ENCODE peak calls at places on chromosomes 2 and 18, in nine cellular contexts. V is thyroid gland; M is BJ; E is uterus; Z is left lung; R is CD8-positive, alpha-beta T cell; T is IMR-90; W is RWPE2; B is A673. J is an unnamed sample. For H3K27me3, the result is how much of the 10 kb centered on the place peaks cover.

GRCh38 chr2:235639885-235640284 is 146.0 kb downstream of the AGAP1 start:
- DNase-seq in V (no peak), M (no peak), E (no peak), Z (no peak), R (no peak), T (no peak), W (no peak), B (no peak), J (no peak)

GRCh38 chr2:207869784-207870778 is 100.4 kb upstream of the FZD5 start:
- DNase-seq in V (no peak), M (peak), E (no peak), Z (no peak), R (no peak), T (peak), W (no peak), B (no peak), J (no peak)

GRCh38 chr2:170123593-170123992 is 54.4 kb upstream of the MYO3B start:
- DNase-seq in V (no peak), M (no peak), E (no peak), Z (no peak), R (no peak), T (peak), W (no peak), B (no peak), J (no peak)

GRCh38 chr2:207399301-207399700 is 130.5 kb upstream of the CREB1 start:
- DNase-seq in V (no peak), M (no peak), E (no peak), Z (no peak), R (no peak), T (no peak), W (no peak), B (no peak), J (no peak)

GRCh38 chr2:190596998-190597397 is 51.9 kb upstream of the NAB1 start:
- DNase-seq in V (no peak), M (no peak), E (no peak), Z (no peak), R (no peak), T (no peak), W (no peak), B (no peak), J (no peak)

GRCh38 chr2:213253162-213253561 is 31.1 kb upstream of the SPAG16 start:
- DNase-seq in V (no peak), M (no peak), E (no peak), Z (no peak), R (no peak), T (no peak), W (no peak), B (no peak), J (no peak)

GRCh38 chr2:215505044-215505786 is 69.3 kb upstream of the FN1 start:
- DNase-seq in V (no peak), M (no peak), E (no peak), Z (no peak), R (no peak), T (peak), W (no peak), B (no peak), J (no peak)

GRCh38 chr18:63438181-63438580 is 15.9 kb upstream of the VPS4B start:
- DNase-seq in V (no peak), M (no peak), E (no peak), Z (no peak), R (no peak), T (no peak), W (no peak), B (no peak), J (no peak)

GRCh38 chr2:104163611-104164157 is 690.2 kb upstream of the POU3F3 start:
- DNase-seq in V (no peak), M (no peak), E (no peak), Z (no peak), R (no peak), T (no peak), W (no peak), B (no peak), J (no peak)

GRCh38 chr18:31195063-31195462 is 32.4 kb upstream of the DSC1 start:
- DNase-seq in V (no peak), M (no peak), E (no peak), Z (no peak), R (no peak), T (no peak), W (no peak), B (no peak), J (no peak)

GRCh38 chr18:58315041-58315440 is 271.0 kb downstream of the NEDD4L start:
- DNase-seq in V (no peak), M (no peak), E (no peak), Z (no peak), R (no peak), T (peak), W (no peak), B (no peak), J (no peak)

GRCh38 chr18:37450434-37451133 is 115.0 kb downstream of the CELF4 start:
- DNase-seq in V (no peak), M (no peak), E (no peak), Z (no peak), R (no peak), T (peak), W (no peak), B (no peak), J (no peak)

GRCh38 chr2:207042155-207042554 is 102.8 kb downstream of the CPO start:
- DNase-seq in V (no peak), M (no peak), E (no peak), Z (no peak), R (no peak), T (peak), W (no peak), B (peak), J (no peak)

GRCh38 chr18:34401775-34402174 is 177.1 kb upstream of the NOL4 start:
- DNase-seq in V (no peak), M (no peak), E (no peak), Z (no peak), R (no peak), T (no peak), W (no peak), B (no peak), J (no peak)

GRCh38 chr2:60227014-60227413 is 326.4 kb downstream of the BCL11A start:
- DNase-seq in V (no peak), M (no peak), E (no peak), Z (no peak), R (no peak), T (no peak), W (no peak), B (no peak), J (no peak)

GRCh38 chr2:171248205-171248662 is 87.5 kb upstream of the TLK1 start:
- DNase-seq in V (no peak), M (no peak), E (no peak), Z (no peak), R (peak), T (no peak), W (no peak), B (no peak), J (peak)

GRCh38 chr18:26865557-26865956 is at the start of gene AQP4:
- DNase-seq in V (peak), M (no peak), E (no peak), Z (peak), R (no peak), T (no peak), W (no peak), B (no peak), J (no peak)

GRCh38 chr2:24920813-24921441 is 890 bp upstream of the ADCY3 start:
- DNase-seq in V (no peak), M (no peak), E (no peak), Z (no peak), R (no peak), T (no peak), W (no peak), B (peak), J (peak)

GRCh38 chr2:88601302-88601701 is 26.0 kb downstream of the EIF2AK3 start:
- DNase-seq in V (no peak), M (no peak), E (no peak), Z (no peak), R (no peak), T (peak), W (no peak), B (no peak), J (no peak)

GRCh38 chr2:99127999-99128398 is 13.5 kb upstream of the C2orf15 start:
- DNase-seq in V (no peak), M (no peak), E (no peak), Z (no peak), R (no peak), T (no peak), W (no peak), B (no peak), J (no peak)

GRCh38 chr18:2104620-2105462 is 466.5 kb downstream of the METTL4 start:
- DNase-seq in V (peak), M (no peak), E (no peak), Z (peak), R (peak), T (peak), W (no peak), B (peak), J (peak)

GRCh38 chr2:112725545-112726457 is 5.0 kb downstream of the NT5DC4 start:
- DNase-seq in V (no peak), M (no peak), E (no peak), Z (no peak), R (no peak), T (no peak), W (no peak), B (no peak), J (peak)

GRCh38 chr2:206232287-206233035 is 42.0 kb upstream of the ZDBF2 start:
- DNase-seq in V (no peak), M (no peak), E (no peak), Z (no peak), R (no peak), T (no peak), W (no peak), B (no peak), J (no peak)

GRCh38 chr2:187453078-187453641 is 5.1 kb upstream of the CALCRL start:
- DNase-seq in V (no peak), M (no peak), E (no peak), Z (no peak), R (no peak), T (peak), W (no peak), B (peak), J (peak)

GRCh38 chr18:8329186-8329771 is 280.0 kb upstream of the RAB12 start:
- DNase-seq in V (no peak), M (peak), E (no peak), Z (no peak), R (no peak), T (peak), W (no peak), B (no peak), J (no peak)

GRCh38 chr2:231545105-231545902 is 15.1 kb upstream of the NMUR1 start:
- DNase-seq in V (no peak), M (no peak), E (no peak), Z (peak), R (peak), T (peak), W (no peak), B (no peak), J (peak)

GRCh38 chr2:145352499-145352898 is 832.6 kb upstream of the ZEB2 start:
- DNase-seq in V (no peak), M (no peak), E (no peak), Z (no peak), R (no peak), T (no peak), W (no peak), B (peak), J (no peak)

GRCh38 chr2:145344076-145344724 is 824.3 kb upstream of the ZEB2 start:
- DNase-seq in V (no peak), M (no peak), E (no peak), Z (no peak), R (no peak), T (peak), W (no peak), B (no peak), J (no peak)

GRCh38 chr2:145350011-145350410 is 830.1 kb upstream of the ZEB2 start:
- DNase-seq in V (no peak), M (peak), E (no peak), Z (no peak), R (no peak), T (peak), W (no peak), B (no peak), J (no peak)
- H3K4me3 ChIP-seq in V (no peak), M (no peak), E (no peak), Z (no peak), R (no peak), T (no peak), W (no peak), B (no peak), J (no peak)

GRCh38 chr2:163884416-163884815 is 148.6 kb upstream of the FIGN start:
- DNase-seq in V (no peak), M (no peak), E (no peak), Z (peak), R (no peak), T (no peak), W (no peak), B (no peak), J (no peak)

GRCh38 chr2:163888591-163888990 is 152.8 kb upstream of the FIGN start:
- DNase-seq in V (no peak), M (no peak), E (no peak), Z (no peak), R (no peak), T (no peak), W (no peak), B (no peak), J (no peak)

DNA sequence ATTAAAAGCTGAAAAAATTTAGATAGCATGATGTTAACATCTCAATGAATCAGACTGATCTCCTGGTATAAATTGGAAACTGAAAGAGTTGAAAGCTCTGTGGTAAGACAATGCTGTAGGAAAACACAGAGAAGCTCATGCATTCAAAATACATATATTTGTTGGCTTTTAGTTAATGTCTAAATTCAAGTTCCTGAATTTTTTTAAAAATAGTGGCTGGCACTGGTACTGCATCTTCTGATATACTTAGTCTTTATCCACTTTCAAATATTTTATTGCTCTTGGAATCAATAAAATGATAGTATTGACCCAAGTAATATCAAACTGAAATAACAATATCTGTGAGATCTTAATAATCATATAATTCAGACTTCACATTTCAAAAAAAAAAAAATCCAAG is 151.4 kb upstream of the FIGN start:
- DNase-seq in V (no peak), M (no peak), E (no peak), Z (no peak), R (no peak), T (no peak), W (no peak), B (no peak), J (no peak)
- TF ChIP-seq CTCF in V (peak), M (no peak), E (no peak), Z (peak), R (no peak), T (peak), W (peak), B (peak), J (no peak)

GRCh38 chr2:26672112-26672817 is 20.3 kb upstream of the KCNK3 start:
- DNase-seq in V (no peak), M (no peak), E (no peak), Z (no peak), R (no peak), T (no peak), W (no peak), B (no peak), J (no peak)
- H3K27me3 ChIP-seq in V (under half), M (under half), E (under half), Z (under half), R (under half), T (half or more), W (under half), B (under half), J (under half)

DNA sequence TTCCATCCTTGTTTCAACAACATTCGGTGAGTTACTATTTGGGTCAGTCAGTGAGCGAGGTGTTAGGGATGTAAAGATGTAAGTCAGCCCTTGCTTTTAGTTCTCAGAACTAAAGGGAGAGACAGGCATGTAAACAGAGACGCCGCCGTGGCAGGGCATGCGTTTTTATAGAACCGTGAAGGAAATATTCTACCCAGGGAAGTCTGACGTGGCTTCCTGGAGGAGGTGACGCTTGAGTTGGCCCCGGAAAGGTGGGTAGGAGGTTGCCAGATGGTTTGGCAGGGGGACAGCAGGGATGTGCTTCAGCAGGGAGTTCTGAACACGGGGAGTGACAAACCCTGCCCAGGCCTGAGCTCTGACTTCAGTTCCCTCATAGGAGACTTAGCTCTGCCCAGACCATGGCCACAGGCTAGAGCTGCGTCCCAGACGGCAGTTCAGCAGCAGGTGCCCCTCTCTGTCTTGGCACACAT is 23.5 kb upstream of the RPL31 start:
- DNase-seq in V (no peak), M (no peak), E (peak), Z (no peak), R (no peak), T (peak), W (no peak), B (peak), J (no peak)
- H3K4me3 ChIP-seq in V (no peak), M (no peak), E (no peak), Z (no peak), R (no peak), T (peak), W (no peak), B (no peak), J (no peak)

GRCh38 chr2:200525882-200526651 is at the start of gene SGO2:
- DNase-seq in V (peak), M (peak), E (peak), Z (peak), R (peak), T (peak), W (peak), B (peak), J (peak)
- TF ChIP-seq CTCF in V (no peak), M (peak), E (peak), Z (no peak), R (no peak), T (no peak), W (no peak), B (no peak), J (no peak)

GRCh38 chr18:3664563-3665178 is 214.7 kb downstream of the TGIF1 start:
- DNase-seq in V (no peak), M (no peak), E (no peak), Z (no peak), R (no peak), T (no peak), W (no peak), B (peak), J (no peak)

GRCh38 chr18:3665780-3666525 is 216.0 kb downstream of the TGIF1 start:
- DNase-seq in V (peak), M (peak), E (peak), Z (peak), R (peak), T (peak), W (peak), B (peak), J (peak)

GRCh38 chr18:3665187-3665586 is 215.2 kb downstream of the TGIF1 start:
- DNase-seq in V (no peak), M (no peak), E (no peak), Z (no peak), R (no peak), T (no peak), W (no peak), B (no peak), J (no peak)

GRCh38 chr18:3667255-3668137 is 217.5 kb downstream of the TGIF1 start:
- DNase-seq in V (no peak), M (no peak), E (no peak), Z (no peak), R (no peak), T (no peak), W (no peak), B (no peak), J (no peak)

GRCh38 chr18:3666526-3667254 is 216.7 kb downstream of the TGIF1 start:
- DNase-seq in V (no peak), M (no peak), E (no peak), Z (no peak), R (no peak), T (no peak), W (no peak), B (no peak), J (no peak)
- H3K27me3 ChIP-seq in V (under half), M (under half), E (under half), Z (under half), R (under half), T (under half), W (under half), B (under half), J (under half)

GRCh38 chr2:131646669-131647297 is 119.1 kb downstream of the CCDC74A start:
- DNase-seq in V (no peak), M (no peak), E (no peak), Z (peak), R (no peak), T (no peak), W (no peak), B (no peak), J (no peak)
- H3K4me3 ChIP-seq in V (no peak), M (peak), E (no peak), Z (no peak), R (no peak), T (peak), W (no peak), B (no peak), J (no peak)

GRCh38 chr2:165846056-165846455 is 52.0 kb upstream of the GALNT3 start:
- DNase-seq in V (no peak), M (no peak), E (no peak), Z (no peak), R (no peak), T (no peak), W (no peak), B (no peak), J (no peak)

GRCh38 chr2:165847001-165847400 is 53.0 kb upstream of the GALNT3 start:
- DNase-seq in V (no peak), M (no peak), E (no peak), Z (no peak), R (no peak), T (no peak), W (no peak), B (peak), J (no peak)

GRCh38 chr2:165839610-165840009 is 45.6 kb upstream of the GALNT3 start:
- DNase-seq in V (no peak), M (no peak), E (no peak), Z (no peak), R (no peak), T (peak), W (no peak), B (no peak), J (no peak)

GRCh38 chr2:165840333-165840958 is 46.4 kb upstream of the GALNT3 start:
- DNase-seq in V (no peak), M (no peak), E (no peak), Z (no peak), R (no peak), T (no peak), W (no peak), B (no peak), J (no peak)

DNA sequence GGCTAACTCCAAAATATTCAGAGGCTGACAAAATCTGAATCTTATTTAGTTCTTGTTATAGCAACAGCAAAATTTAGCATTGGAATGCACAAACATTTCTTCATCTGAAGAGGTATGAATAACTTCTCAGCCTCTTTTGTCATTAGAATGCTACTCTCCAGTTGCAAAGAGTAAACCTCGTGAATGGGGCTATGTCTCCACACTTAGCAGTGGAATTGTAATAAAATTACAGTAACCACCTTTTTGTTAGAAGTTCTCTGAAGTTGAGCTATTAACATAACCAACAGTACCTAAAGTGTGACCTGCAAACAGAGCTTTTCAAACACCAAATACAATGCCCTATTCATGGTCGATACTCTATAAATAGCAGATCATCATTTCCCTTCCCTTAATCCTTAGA is 50.2 kb upstream of the GALNT3 start:
- DNase-seq in V (no peak), M (no peak), E (no peak), Z (no peak), R (no peak), T (no peak), W (no peak), B (no peak), J (no peak)
- TF ChIP-seq CTCF in V (no peak), M (no peak), E (no peak), Z (no peak), R (no peak), T (no peak), W (no peak), B (no peak), J (no peak)

GRCh38 chr2:45014016-45014702 is 4.9 kb upstream of the SIX2 start:
- DNase-seq in V (peak), M (no peak), E (no peak), Z (peak), R (no peak), T (no peak), W (no peak), B (peak), J (no peak)
- H3K27me3 ChIP-seq in V (under half), M (under half), E (under half), Z (half or more), R (under half), T (half or more), W (under half), B (half or more), J (under half)

J was measured in GM06990.